ENCODE peak calls at places on chromosomes 7 and 10, in five cellular contexts. E, N, B, R and U are unnamed samples.

GRCh38 chr10:71323407-71323806 is 4.3 kb downstream of the SLC29A3 start:
- DNase-seq in B (no peak), N (no peak), R (no peak), E (peak), U (no peak)

GRCh38 chr7:116034411-116034810 is 3.8 kb upstream of the TFEC start:
- DNase-seq in B (no peak), E (no peak), R (no peak), N (no peak), U (no peak)

GRCh38 chr10:34121974-34122282 is 693.2 kb downstream of the PARD3 start:
- DNase-seq in R (no peak), E (no peak), N (no peak), B (peak), U (no peak)

GRCh38 chr7:151142686-151143040 is 24.8 kb downstream of the GBX1 start:
- DNase-seq in E (no peak), B (peak), R (no peak), N (no peak), U (no peak)

GRCh38 chr10:98349508-98349922 is 65.5 kb downstream of the PYROXD2 start:
- DNase-seq in B (no peak), E (no peak), N (peak), R (no peak), U (no peak)

GRCh38 chr10:127331696-127332095 is 135.3 kb upstream of the INSYN2A start:
- DNase-seq in E (no peak), R (no peak), N (no peak), B (no peak), U (no peak)

GRCh38 chr10:73771722-73772279 is 10.0 kb upstream of the CHCHD1 start:
- DNase-seq in R (no peak), N (peak), B (peak), E (peak), U (peak)

GRCh38 chr10:31808258-31809218 is 120.1 kb downstream of the ARHGAP12 start:
- DNase-seq in B (peak), E (peak), N (peak), R (peak), U (no peak)

GRCh38 chr10:96758423-96758822 is 38.1 kb upstream of the PIK3AP1 start:
- DNase-seq in N (no peak), E (no peak), R (no peak), B (no peak), U (no peak)

GRCh38 chr7:45140827-45141226 is 16.8 kb upstream of the RAMP3 start:
- DNase-seq in N (no peak), R (no peak), E (no peak), B (no peak), U (no peak)

GRCh38 chr7:81333536-81333935 is 414.7 kb upstream of the SEMA3C start:
- DNase-seq in N (no peak), E (no peak), R (no peak), B (no peak), U (no peak)

GRCh38 chr7:41333506-41333905 is 369.4 kb downstream of the INHBA start:
- DNase-seq in N (no peak), E (no peak), B (no peak), R (no peak), U (no peak)

GRCh38 chr10:112461029-112461887 is 14.2 kb downstream of the VTI1A start:
- DNase-seq in N (no peak), R (no peak), B (no peak), E (no peak), U (no peak)

GRCh38 chr10:68598978-68599753 is 39.0 kb downstream of the TET1 start:
- DNase-seq in R (no peak), E (peak), B (no peak), N (no peak), U (peak)

GRCh38 chr7:80449841-80450240 is 62.0 kb downstream of the GNAT3 start:
- DNase-seq in E (peak), R (no peak), N (no peak), B (no peak), U (no peak)

GRCh38 chr7:33979807-33980355 is 74.5 kb downstream of the BMPER start:
- DNase-seq in N (no peak), E (no peak), B (no peak), R (no peak), U (no peak)

GRCh38 chr7:41108821-41109220 is 594.1 kb downstream of the INHBA start:
- DNase-seq in B (no peak), R (no peak), E (no peak), N (no peak), U (no peak)

GRCh38 chr10:125628251-125629049 is 54.5 kb downstream of the TEX36 start:
- DNase-seq in E (no peak), B (no peak), N (no peak), R (no peak), U (no peak)

GRCh38 chr10:64574371-64574770 is 1053.2 kb downstream of the REEP3 start:
- DNase-seq in N (no peak), E (peak), R (no peak), B (no peak), U (no peak)

GRCh38 chr10:118264838-118265470 is 77.2 kb downstream of the FAM204A start:
- DNase-seq in B (no peak), R (no peak), N (no peak), E (no peak), U (no peak)

GRCh38 chr7:114426824-114427223 is 12.2 kb downstream of the FOXP2 start:
- DNase-seq in B (no peak), N (no peak), R (no peak), E (peak), U (no peak)

GRCh38 chr7:102916881-102917280 is 4.1 kb downstream of the LRRC17 start:
- DNase-seq in E (no peak), N (no peak), R (no peak), B (no peak), U (no peak)

GRCh38 chr7:142885311-142886230 is at the start of gene TRPV6:
- DNase-seq in E (peak), N (no peak), R (no peak), B (no peak), U (peak)

GRCh38 chr10:90890347-90890746 is 18.6 kb downstream of the RPP30 start:
- DNase-seq in E (no peak), N (no peak), R (no peak), B (no peak), U (no peak)

GRCh38 chr10:102781921-102782542 is 38.3 kb downstream of the WBP1L start:
- DNase-seq in R (no peak), B (no peak), E (no peak), N (no peak), U (no peak)

GRCh38 chr7:43636093-43636492 is 53.2 kb downstream of the STK17A start:
- DNase-seq in E (no peak), B (no peak), N (no peak), R (no peak), U (no peak)

GRCh38 chr7:73768661-73769480 is 1.2 kb downstream of the CLDN3 start:
- DNase-seq in B (no peak), R (no peak), N (no peak), E (peak), U (peak)

GRCh38 chr7:51315393-51316261 is 982 bp downstream of the COBL start:
- DNase-seq in B (no peak), R (peak), E (peak), N (peak), U (peak)

GRCh38 chr7:150988230-150989226 is 2.3 kb upstream of the NOS3 start:
- DNase-seq in B (peak), R (peak), N (no peak), E (peak), U (no peak)

GRCh38 chr7:8197994-8198698 is 63.8 kb downstream of the ICA1 start:
- DNase-seq in B (no peak), E (no peak), R (no peak), N (no peak), U (no peak)

GRCh38 chr10:92688573-92688926 is 1.2 kb upstream of the HHEX start:
- DNase-seq in N (no peak), E (no peak), R (no peak), B (no peak), U (no peak)

GRCh38 chr7:1723254-1723653 is 53.2 kb downstream of the ELFN1 start:
- DNase-seq in B (no peak), N (no peak), E (no peak), R (no peak), U (no peak)

GRCh38 chr10:102120987-102121738 is 995 bp upstream of the LDB1 start:
- DNase-seq in R (peak), E (no peak), B (peak), N (peak), U (no peak)

GRCh38 chr10:130786365-130786966 is 525.1 kb downstream of the TCERG1L start:
- DNase-seq in E (no peak), B (no peak), N (no peak), R (no peak), U (no peak)

GRCh38 chr10:108465871-108466641 is 1301.5 kb upstream of the SORCS1 start:
- DNase-seq in B (no peak), N (no peak), R (peak), E (no peak), U (no peak)

GRCh38 chr10:92180326-92180881 is 110.5 kb downstream of the CPEB3 start:
- DNase-seq in R (no peak), E (no peak), N (no peak), B (no peak), U (no peak)

GRCh38 chr10:80488539-80489066 is 34.5 kb downstream of the TSPAN14 start:
- DNase-seq in E (no peak), N (no peak), R (no peak), B (no peak), U (no peak)

GRCh38 chr10:60856405-60856804 is 78.1 kb downstream of the CDK1 start:
- DNase-seq in B (no peak), N (no peak), E (no peak), R (no peak), U (no peak)

GRCh38 chr10:109343293-109343692 is 580.0 kb downstream of the XPNPEP1 start:
- DNase-seq in E (no peak), R (no peak), B (no peak), N (no peak), U (no peak)

GRCh38 chr10:99958287-99958686 is 51.5 kb downstream of the DNMBP start:
- DNase-seq in B (no peak), E (no peak), R (no peak), N (no peak), U (no peak)